ENCODE peak calls at places on chromosomes 16 and 17, in five cellular contexts. P is cardiac muscle cell, E is colonic mucosa, J is H1, U is heart right ventricle. X is an unnamed sample.

GRCh38 chr16:35559911-35560636 is 2100.7 kb downstream of the TP53TG3F start:
- DNase-seq in P (no peak), E (no peak), J (no peak), U (no peak), X (peak; percentile 18)

GRCh38 chr17:76545918-76546555 is 6.2 kb downstream of the PRCD start:
- DNase-seq in P (no peak), E (no peak), J (no peak), U (no peak), X (no peak)

GRCh38 chr16:11105038-11105903 is 150.7 kb downstream of the SOCS1 start:
- DNase-seq in P (peak; percentile 96), E (peak; percentile 39), J (no peak), U (no peak), X (peak; percentile 73)

GRCh38 chr17:69597898-69598692 is 183.6 kb downstream of the MAP2K6 start:
- DNase-seq in P (peak; percentile 17), E (no peak), J (no peak), U (no peak), X (no peak)

GRCh38 chr17:28726396-28726911 is 421 bp upstream of the TLCD1 start:
- DNase-seq in P (peak; percentile 61), E (peak; percentile 85), J (no peak), U (no peak), X (peak; percentile 70)

GRCh38 chr17:43784068-43784467 is 3.8 kb downstream of the CFAP97D1 start:
- DNase-seq in P (no peak), E (no peak), J (no peak), U (no peak), X (no peak)

GRCh38 chr17:44184212-44184810 is 2.5 kb upstream of the TMUB2 start:
- DNase-seq in P (no peak), E (no peak), J (no peak), U (no peak), X (no peak)

GRCh38 chr16:27284865-27285675 is 16.5 kb upstream of the NSMCE1 start:
- DNase-seq in P (no peak), E (peak; percentile 3), J (no peak), U (no peak), X (no peak)

GRCh38 chr16:85391175-85391707 is 221.9 kb upstream of the GSE1 start:
- DNase-seq in P (no peak), E (no peak), J (no peak), U (no peak), X (no peak)

DNA sequence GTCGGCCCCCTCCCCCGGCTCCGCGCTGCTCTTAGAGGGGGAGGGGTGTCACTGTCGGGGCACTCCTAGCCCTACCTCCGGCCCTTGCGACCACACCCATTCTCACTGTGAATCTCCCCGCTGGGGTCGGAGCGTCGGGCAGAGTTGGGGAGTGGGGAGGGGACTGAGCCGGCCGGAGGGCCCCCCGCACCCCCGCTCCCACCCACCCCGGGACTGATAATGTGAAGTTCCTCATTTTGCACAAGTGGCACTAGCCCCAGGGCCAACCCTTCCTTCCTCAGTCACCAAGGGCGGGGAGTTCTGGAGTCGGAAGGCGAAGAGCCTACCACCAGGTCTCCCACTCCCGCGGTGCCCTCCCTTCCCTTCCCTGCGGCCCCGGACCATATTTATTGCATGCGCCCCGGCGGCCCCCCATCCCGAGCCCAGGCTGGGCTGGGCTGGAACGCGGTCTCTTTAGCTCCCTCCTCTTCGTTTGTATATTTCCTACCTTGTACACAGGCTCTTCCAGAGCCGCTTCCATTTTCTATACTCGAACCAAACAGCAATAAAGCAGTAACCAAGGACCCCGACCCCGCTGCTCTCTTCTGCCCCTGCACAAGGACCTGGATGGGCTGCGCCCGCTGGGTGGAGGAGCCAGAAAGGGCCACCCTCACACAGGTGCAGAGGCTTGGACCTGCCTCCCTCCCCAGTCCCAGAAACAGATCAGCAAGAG is 4.4 kb downstream of the HIC1 start:
- DNase-seq in P (no peak), E (no peak), J (no peak), U (no peak), X (no peak)
- H3K27ac ChIP-seq in P (no peak overlapping the region), E (peak overlapping the region; percentile 67), J (no peak overlapping the region), U (peak overlapping the region; percentile 94), X (no peak overlapping the region)

DNA sequence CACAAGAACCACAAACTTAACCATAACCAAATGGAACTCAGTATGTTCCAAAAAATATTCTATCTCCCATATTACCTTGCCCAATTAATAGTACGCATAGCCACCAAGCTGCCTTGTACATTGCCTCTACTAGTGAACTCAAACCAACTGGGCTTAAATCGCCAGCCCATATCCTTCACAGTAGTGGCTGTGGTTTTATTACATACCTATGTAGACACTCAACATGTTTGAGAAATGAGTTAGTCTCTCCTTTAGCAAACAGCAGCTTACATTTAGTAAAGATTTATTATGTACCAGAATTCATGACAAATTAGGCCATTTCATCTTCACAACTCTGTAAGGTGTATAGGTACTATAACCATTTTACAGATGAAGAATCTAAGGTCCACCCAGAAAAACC is 41.4 kb downstream of the GRB2 start:
- DNase-seq in P (peak; percentile 66), E (no peak), J (no peak), U (no peak), X (no peak)
- H3K27ac ChIP-seq in P (no peak overlapping the region), E (no peak overlapping the region), J (no peak overlapping the region), U (no peak overlapping the region), X (no peak overlapping the region)

GRCh38 chr17:80545499-80545826 is 825 bp downstream of the RPTOR start:
- DNase-seq in P (peak; percentile 27), E (no peak), J (no peak), U (no peak), X (no peak)
- H3K27ac ChIP-seq in P (peak overlapping the region; percentile 92), E (no peak overlapping the region), J (peak overlapping the region; percentile 91), U (no peak overlapping the region), X (peak overlapping the region; percentile 40)

GRCh38 chr16:68927016-68927415 is 83.7 kb downstream of the TANGO6 start:
- DNase-seq in P (no peak), E (no peak), J (no peak), U (no peak), X (no peak)

GRCh38 chr16:68917541-68917940 is 74.2 kb downstream of the TANGO6 start:
- DNase-seq in P (no peak), E (no peak), J (no peak), U (no peak), X (no peak)

GRCh38 chr16:68921654-68922053 is 78.3 kb downstream of the TANGO6 start:
- DNase-seq in P (peak; percentile 46), E (peak; percentile 36), J (no peak), U (no peak), X (no peak)

GRCh38 chr16:68920349-68920748 is 77.0 kb downstream of the TANGO6 start:
- DNase-seq in P (no peak), E (no peak), J (no peak), U (no peak), X (no peak)

DNA sequence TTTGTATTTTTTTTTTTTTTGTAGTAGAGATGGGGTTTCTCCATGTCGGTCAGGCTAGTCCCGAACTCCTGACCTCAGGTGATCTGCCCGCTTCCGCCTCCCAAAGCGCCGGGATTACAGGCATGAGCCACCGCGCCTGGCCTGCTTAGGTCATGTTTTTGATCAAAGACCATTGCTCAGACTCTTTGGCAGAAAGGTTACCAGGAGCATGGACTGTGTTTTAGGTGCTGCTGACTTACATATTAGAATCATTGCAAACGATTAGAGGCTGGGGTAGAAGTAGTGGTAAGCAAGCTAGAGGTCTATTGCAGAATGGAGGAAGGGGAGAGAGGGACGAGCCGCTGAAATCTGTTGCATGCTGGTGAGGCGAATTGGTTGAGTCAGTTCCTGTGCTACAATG is 79.8 kb downstream of the TANGO6 start:
- DNase-seq in P (no peak), E (no peak), J (no peak), U (no peak), X (no peak)
- H3K27ac ChIP-seq in P (no peak overlapping the region), E (no peak overlapping the region), J (no peak overlapping the region), U (no peak overlapping the region), X (no peak overlapping the region)

GRCh38 chr16:75660726-75661302 is 13.2 kb downstream of the TERF2IP start:
- DNase-seq in P (peak; percentile 12), E (no peak), J (no peak), U (no peak), X (no peak)
- H3K27ac ChIP-seq in P (no peak overlapping the region), E (no peak overlapping the region), J (no peak overlapping the region), U (peak overlapping the region; percentile 33), X (no peak overlapping the region)

GRCh38 chr17:15350777-15351486 is 9.5 kb upstream of the TEKT3 start:
- DNase-seq in P (no peak), E (no peak), J (no peak), U (no peak), X (no peak)
- H3K27ac ChIP-seq in P (peak overlapping the region; percentile 8), E (peak overlapping the region; percentile 51), J (no peak overlapping the region), U (no peak overlapping the region), X (no peak overlapping the region)

GRCh38 chr16:81676571-81677374 is 102.3 kb upstream of the PLCG2 start:
- DNase-seq in P (no peak), E (no peak), J (no peak), U (no peak), X (no peak)
- H3K27ac ChIP-seq in P (no peak overlapping the region), E (no peak overlapping the region), J (no peak overlapping the region), U (no peak overlapping the region), X (no peak overlapping the region)

GRCh38 chr16:67579686-67580085 is 17.4 kb downstream of the CTCF start:
- DNase-seq in P (no peak), E (no peak), J (no peak), U (no peak), X (peak; percentile 31)
- H3K27ac ChIP-seq in P (no peak overlapping the region), E (no peak overlapping the region), J (no peak overlapping the region), U (no peak overlapping the region), X (peak overlapping the region; percentile 31)

GRCh38 chr16:67068212-67068753 is 39.3 kb downstream of the CBFB start:
- DNase-seq in P (no peak), E (no peak), J (no peak), U (no peak), X (no peak)
- H3K27ac ChIP-seq in P (no peak overlapping the region), E (no peak overlapping the region), J (no peak overlapping the region), U (no peak overlapping the region), X (no peak overlapping the region)

GRCh38 chr17:67528751-67529436 is 151.8 kb downstream of the PITPNC1 start:
- DNase-seq in P (peak; percentile 73), E (peak; percentile 63), J (no peak), U (peak; percentile 65), X (no peak)
- H3K27ac ChIP-seq in P (peak overlapping the region; percentile 74), E (no peak overlapping the region), J (peak overlapping the region; percentile 21), U (peak overlapping the region; percentile 54), X (no peak overlapping the region)